ENCODE peak calls at places on chromosomes 5 and 9, in seven cellular contexts. C is endothelial cell, E is NCI-H1092 treated with DMSO at 0.1 percent for 48 hours, R is GM13976, K is AG20443, P is T follicular helper cell, M is fibroblast of lung. Y is an unnamed sample.

GRCh38 chr9:9079473-9079872 is 1279.9 kb upstream of the DMAC1 start:
- DNase-seq in K (no peak), R (no peak), E (no peak), P (no peak), M (no peak), C (no peak), Y (no peak)

GRCh38 chr9:89538874-89539273 is 41.0 kb upstream of the SEMA4D start:
- DNase-seq in K (no peak), C (no peak), M (no peak), P (no peak), R (no peak), E (peak), Y (no peak)

GRCh38 chr9:99020786-99021436 is 77.2 kb downstream of the COL15A1 start:
- DNase-seq in K (no peak), R (no peak), C (no peak), M (no peak), P (no peak), E (no peak), Y (no peak)

GRCh38 chr5:132465095-132465707 is 25.4 kb downstream of the IRF1 start:
- DNase-seq in R (no peak), E (no peak), K (no peak), M (no peak), P (no peak), C (no peak), Y (no peak)

GRCh38 chr9:18405240-18405639 is 68.7 kb upstream of the ADAMTSL1 start:
- DNase-seq in R (no peak), M (no peak), C (no peak), E (no peak), P (no peak), K (peak), Y (no peak)

GRCh38 chr5:137218896-137219295 is 280.2 kb downstream of the SPOCK1 start:
- DNase-seq in K (no peak), M (no peak), C (no peak), R (no peak), P (no peak), E (peak), Y (peak)

GRCh38 chr9:89444212-89444611 is 53.7 kb downstream of the SEMA4D start:
- DNase-seq in C (no peak), R (no peak), K (no peak), P (peak), E (no peak), M (no peak), Y (no peak)

GRCh38 chr9:31119882-31120481 is 1264.5 kb upstream of the ACO1 start:
- DNase-seq in C (peak), E (peak), M (peak), R (peak), P (peak), K (peak), Y (peak)

GRCh38 chr5:139148986-139149385 is 49.2 kb downstream of the SIL1 start:
- DNase-seq in K (no peak), E (no peak), M (no peak), R (no peak), P (no peak), C (no peak), Y (no peak)

GRCh38 chr5:87266914-87267573 is 639 bp upstream of the RASA1 start:
- DNase-seq in R (no peak), E (peak), C (no peak), P (no peak), M (no peak), K (no peak), Y (no peak)

GRCh38 chr5:79133121-79133656 is 21.6 kb downstream of the BHMT start:
- DNase-seq in C (no peak), K (no peak), R (peak), P (no peak), E (peak), M (peak), Y (peak)

GRCh38 chr5:139212484-139212883 is 14.3 kb upstream of the SIL1 start:
- DNase-seq in E (no peak), C (no peak), P (no peak), K (no peak), R (no peak), M (no peak), Y (no peak)

GRCh38 chr5:149857499-149857898 is 87.1 kb downstream of the PDE6A start:
- DNase-seq in E (no peak), R (no peak), M (peak), K (no peak), C (no peak), P (no peak), Y (peak)

GRCh38 chr9:4550777-4551476 is 60.7 kb downstream of the SLC1A1 start:
- DNase-seq in E (peak), R (no peak), C (no peak), M (peak), K (no peak), P (no peak), Y (peak)

GRCh38 chr9:135275163-135275925 is 187.9 kb downstream of the OLFM1 start:
- DNase-seq in M (no peak), P (no peak), K (no peak), E (peak), C (no peak), R (no peak), Y (no peak)

GRCh38 chr5:45639038-45639437 is 57.1 kb downstream of the HCN1 start:
- DNase-seq in K (peak), M (no peak), E (no peak), C (no peak), P (no peak), R (no peak), Y (no peak)

GRCh38 chr5:94776167-94776566 is 157.7 kb downstream of the SLF1 start:
- DNase-seq in P (no peak), K (no peak), C (no peak), M (peak), R (no peak), E (peak), Y (peak)

GRCh38 chr5:3382782-3383181 is 212.8 kb upstream of the IRX1 start:
- DNase-seq in C (no peak), P (no peak), K (no peak), M (no peak), E (no peak), R (no peak), Y (no peak)

GRCh38 chr5:95624368-95624767 is 4.5 kb downstream of the GPR150 start:
- DNase-seq in K (no peak), C (no peak), P (no peak), E (no peak), M (no peak), R (no peak), Y (no peak)

GRCh38 chr5:132204330-132204729 is 23.3 kb downstream of the P4HA2 start:
- DNase-seq in E (no peak), P (no peak), K (no peak), C (no peak), R (no peak), M (no peak), Y (no peak)

GRCh38 chr5:143980506-143980905 is 168.5 kb downstream of the HMHB1 start:
- DNase-seq in E (no peak), R (no peak), P (no peak), K (peak), M (no peak), C (no peak), Y (no peak)

GRCh38 chr9:124769451-124770358 is 1.4 kb downstream of the NR6A1 start:
- DNase-seq in C (peak), K (no peak), P (no peak), M (peak), R (peak), E (peak), Y (no peak)

GRCh38 chr9:23821400-23822181 is 4.4 kb downstream of the ELAVL2 start:
- DNase-seq in M (no peak), E (peak), R (no peak), P (no peak), K (peak), C (peak), Y (peak)

GRCh38 chr5:1644810-1645571 is 121.2 kb upstream of the LPCAT1 start:
- DNase-seq in R (peak), M (peak), P (peak), K (peak), C (peak), E (peak), Y (peak)

GRCh38 chr5:7181841-7182240 is 214.1 kb upstream of the ADCY2 start:
- DNase-seq in C (no peak), M (no peak), R (no peak), K (no peak), P (no peak), E (peak), Y (no peak)

GRCh38 chr9:5596173-5596572 is 32.7 kb upstream of the RIC1 start:
- DNase-seq in M (no peak), C (no peak), P (no peak), E (no peak), R (no peak), K (no peak), Y (no peak)

GRCh38 chr9:35001803-35002502 is 12.4 kb downstream of the DNAJB5 start:
- DNase-seq in E (no peak), P (no peak), C (no peak), R (peak), K (peak), M (no peak), Y (peak)